ENCODE peak calls at places on chromosome 13, in four cellular contexts. One of them, this sample, is unnamed.

GRCh38 chr13:19952850-19953249 is 5.7 kb upstream of the ZMYM2 start:
- DNase-seq in left ventricle myocardium superior: no peak
- DNase-seq in HEK293T: no peak
- DNase-seq in HFFc6: no peak
- DNase-seq in this sample: no peak

GRCh38 chr13:113935523-113935922 is 38.4 kb downstream of the C13orf46 start:
- DNase-seq in HEK293T: no peak
- DNase-seq in HFFc6: no peak
- DNase-seq in left ventricle myocardium superior: no peak
- DNase-seq in this sample: no peak

GRCh38 chr13:98050041-98050466 is 92.8 kb upstream of the FARP1 start:
- DNase-seq in left ventricle myocardium superior: no peak
- DNase-seq in HEK293T: no peak
- DNase-seq in HFFc6: peak; percentile 29
- DNase-seq in this sample: peak; percentile 10

GRCh38 chr13:70795484-70795883 is 687.2 kb upstream of the KLHL1 start:
- DNase-seq in HFFc6: no peak
- DNase-seq in left ventricle myocardium superior: no peak
- DNase-seq in HEK293T: peak; percentile 19
- DNase-seq in this sample: no peak

GRCh38 chr13:33174491-33174890 is 111.1 kb downstream of the STARD13 start:
- DNase-seq in HFFc6: no peak
- DNase-seq in left ventricle myocardium superior: no peak
- DNase-seq in HEK293T: no peak
- DNase-seq in this sample: no peak

GRCh38 chr13:48547663-48548092 is 14.8 kb upstream of the RCBTB2 start:
- DNase-seq in HFFc6: no peak
- DNase-seq in left ventricle myocardium superior: no peak
- DNase-seq in HEK293T: no peak
- DNase-seq in this sample: no peak

GRCh38 chr13:79451500-79451962 is 29.4 kb upstream of the NDFIP2 start:
- DNase-seq in left ventricle myocardium superior: no peak
- DNase-seq in HEK293T: peak; percentile 69
- DNase-seq in HFFc6: peak; percentile 93
- DNase-seq in this sample: peak; percentile 92

GRCh38 chr13:39273953-39274352 is 235.7 kb downstream of the NHLRC3 start:
- DNase-seq in HEK293T: peak; percentile 14
- DNase-seq in HFFc6: no peak
- DNase-seq in left ventricle myocardium superior: peak; percentile 41
- DNase-seq in this sample: no peak

GRCh38 chr13:40667622-40667978 is 1.2 kb upstream of the FOXO1 start:
- DNase-seq in left ventricle myocardium superior: no peak
- DNase-seq in HEK293T: no peak
- DNase-seq in HFFc6: no peak
- DNase-seq in this sample: no peak

GRCh38 chr13:39397866-39398265 is 205.1 kb downstream of the LHFPL6 start:
- DNase-seq in HEK293T: no peak
- DNase-seq in left ventricle myocardium superior: peak; percentile 57
- DNase-seq in HFFc6: no peak
- DNase-seq in this sample: no peak

GRCh38 chr13:41568990-41569387 is 111.6 kb downstream of the RGCC start:
- DNase-seq in HFFc6: no peak
- DNase-seq in HEK293T: no peak
- DNase-seq in left ventricle myocardium superior: no peak
- DNase-seq in this sample: peak; percentile 23

GRCh38 chr13:32610538-32610937 is 24.3 kb downstream of the PDS5B start:
- DNase-seq in left ventricle myocardium superior: no peak
- DNase-seq in HFFc6: no peak
- DNase-seq in HEK293T: no peak
- DNase-seq in this sample: no peak

GRCh38 chr13:23020246-23020843 is 160.4 kb upstream of the SGCG start:
- DNase-seq in left ventricle myocardium superior: no peak
- DNase-seq in HFFc6: peak; percentile 30
- DNase-seq in HEK293T: peak; percentile 21
- DNase-seq in this sample: peak; percentile 18

GRCh38 chr13:47415048-47415447 is 518.2 kb upstream of the HTR2A start:
- DNase-seq in HEK293T: no peak
- DNase-seq in HFFc6: no peak
- DNase-seq in left ventricle myocardium superior: no peak
- DNase-seq in this sample: no peak

GRCh38 chr13:102234618-102235017 is 167.2 kb downstream of the FGF14 start:
- DNase-seq in left ventricle myocardium superior: no peak
- DNase-seq in HEK293T: no peak
- DNase-seq in HFFc6: no peak
- DNase-seq in this sample: peak; percentile 75